ENCODE peak calls at places on chromosomes 16 and 17, in seven cellular contexts. One of them, this sample, is unnamed.

GRCh38 chr16:29705030-29705429 is 26.1 kb downstream of the QPRT start:
- DNase-seq in H9: no peak
- DNase-seq in IMR-90: no peak
- DNase-seq in mesenchymal stem cell: no peak
- DNase-seq in mesendoderm: no peak
- DNase-seq in H1: no peak
- DNase-seq in trophoblast cell: no peak
- DNase-seq in this sample: no peak

GRCh38 chr17:62778990-62779681 is 29.0 kb downstream of the MARCHF10 start:
- DNase-seq in H9: peak; percentile 63
- DNase-seq in IMR-90: peak; percentile 98
- DNase-seq in mesenchymal stem cell: peak; percentile 95
- DNase-seq in mesendoderm: no peak
- DNase-seq in H1: no peak
- DNase-seq in trophoblast cell: peak; percentile 97
- DNase-seq in this sample: no peak

GRCh38 chr16:23206986-23207385 is 24.4 kb downstream of the SCNN1G start:
- DNase-seq in H9: no peak
- DNase-seq in IMR-90: no peak
- DNase-seq in mesenchymal stem cell: no peak
- DNase-seq in mesendoderm: no peak
- DNase-seq in H1: no peak
- DNase-seq in trophoblast cell: peak; percentile 15
- DNase-seq in this sample: no peak

GRCh38 chr17:20010886-20011402 is 1.8 kb downstream of the SPECC1 start:
- DNase-seq in H9: no peak
- DNase-seq in IMR-90: no peak
- DNase-seq in mesenchymal stem cell: no peak
- DNase-seq in mesendoderm: no peak
- DNase-seq in H1: no peak
- DNase-seq in trophoblast cell: no peak
- DNase-seq in this sample: no peak

GRCh38 chr17:71503710-71504471 is 616.9 kb upstream of the SOX9 start:
- DNase-seq in H9: no peak
- DNase-seq in IMR-90: no peak
- DNase-seq in mesenchymal stem cell: no peak
- DNase-seq in mesendoderm: peak; percentile 52
- DNase-seq in H1: no peak
- DNase-seq in trophoblast cell: no peak
- DNase-seq in this sample: no peak

GRCh38 chr17:75723201-75723930 is 2.1 kb downstream of the ITGB4 start:
- DNase-seq in H9: no peak
- DNase-seq in IMR-90: no peak
- DNase-seq in mesenchymal stem cell: no peak
- DNase-seq in mesendoderm: no peak
- DNase-seq in H1: no peak
- DNase-seq in trophoblast cell: peak; percentile 98
- DNase-seq in this sample: no peak

GRCh38 chr17:27535178-27535928 is 79.1 kb downstream of the KSR1 start:
- DNase-seq in H9: no peak
- DNase-seq in IMR-90: peak; percentile 44
- DNase-seq in mesenchymal stem cell: peak; percentile 59
- DNase-seq in mesendoderm: peak; percentile 44
- DNase-seq in H1: no peak
- DNase-seq in trophoblast cell: peak; percentile 61
- DNase-seq in this sample: no peak

GRCh38 chr16:84239186-84239790 is 524 bp downstream of the KCNG4 start:
- DNase-seq in H9: no peak
- DNase-seq in IMR-90: peak; percentile 4
- DNase-seq in mesenchymal stem cell: no peak
- DNase-seq in mesendoderm: no peak
- DNase-seq in H1: no peak
- DNase-seq in trophoblast cell: no peak
- DNase-seq in this sample: no peak

GRCh38 chr16:50204426-50205108 is 51.5 kb downstream of the TENT4B start:
- DNase-seq in H9: no peak
- DNase-seq in IMR-90: no peak
- DNase-seq in mesenchymal stem cell: peak; percentile 42
- DNase-seq in mesendoderm: no peak
- DNase-seq in H1: no peak
- DNase-seq in trophoblast cell: peak; percentile 36
- DNase-seq in this sample: no peak

GRCh38 chr16:83403751-83404150 is 404.0 kb upstream of the HSBP1 start:
- DNase-seq in H9: no peak
- DNase-seq in IMR-90: peak; percentile 85
- DNase-seq in mesenchymal stem cell: no peak
- DNase-seq in mesendoderm: no peak
- DNase-seq in H1: no peak
- DNase-seq in trophoblast cell: no peak
- DNase-seq in this sample: no peak

GRCh38 chr17:77141846-77142449 is 1.2 kb downstream of the SEC14L1 start:
- DNase-seq in H9: no peak
- DNase-seq in IMR-90: no peak
- DNase-seq in mesenchymal stem cell: peak; percentile 50
- DNase-seq in mesendoderm: no peak
- DNase-seq in H1: no peak
- DNase-seq in trophoblast cell: peak; percentile 89
- DNase-seq in this sample: no peak

GRCh38 chr17:76670708-76671122 is 27.2 kb upstream of the ST6GALNAC1 start:
- DNase-seq in H9: no peak
- DNase-seq in IMR-90: no peak
- DNase-seq in mesenchymal stem cell: no peak
- DNase-seq in mesendoderm: no peak
- DNase-seq in H1: no peak
- DNase-seq in trophoblast cell: no peak
- DNase-seq in this sample: no peak

GRCh38 chr17:59451706-59452105 is 113.7 kb upstream of the DHX40 start:
- DNase-seq in H9: peak; percentile 46
- DNase-seq in IMR-90: peak; percentile 77
- DNase-seq in mesenchymal stem cell: peak; percentile 69
- DNase-seq in mesendoderm: peak; percentile 62
- DNase-seq in H1: no peak
- DNase-seq in trophoblast cell: peak; percentile 92
- DNase-seq in this sample: no peak

GRCh38 chr17:43860927-43861622 is 14.1 kb downstream of the CD300LG start:
- DNase-seq in H9: no peak
- DNase-seq in IMR-90: no peak
- DNase-seq in mesenchymal stem cell: no peak
- DNase-seq in mesendoderm: no peak
- DNase-seq in H1: no peak
- DNase-seq in trophoblast cell: no peak
- DNase-seq in this sample: no peak

GRCh38 chr17:13589658-13590057 is 12.1 kb downstream of the HS3ST3A1 start:
- DNase-seq in H9: no peak
- DNase-seq in IMR-90: no peak
- DNase-seq in mesenchymal stem cell: no peak
- DNase-seq in mesendoderm: no peak
- DNase-seq in H1: no peak
- DNase-seq in trophoblast cell: peak; percentile 51
- DNase-seq in this sample: no peak

GRCh38 chr16:51818342-51818944 is 667.4 kb upstream of the SALL1 start:
- DNase-seq in H9: peak; percentile 64
- DNase-seq in IMR-90: peak; percentile 73
- DNase-seq in mesenchymal stem cell: peak; percentile 49
- DNase-seq in mesendoderm: peak; percentile 70
- DNase-seq in H1: peak; percentile 89
- DNase-seq in trophoblast cell: peak; percentile 11
- DNase-seq in this sample: peak; percentile 52

GRCh38 chr17:55730380-55730779 is 7.7 kb upstream of the TMEM100 start:
- DNase-seq in H9: no peak
- DNase-seq in IMR-90: no peak
- DNase-seq in mesenchymal stem cell: no peak
- DNase-seq in mesendoderm: no peak
- DNase-seq in H1: no peak
- DNase-seq in trophoblast cell: no peak
- DNase-seq in this sample: no peak

GRCh38 chr16:61277849-61278248 is 758.4 kb downstream of the CDH8 start:
- DNase-seq in H9: no peak
- DNase-seq in IMR-90: no peak
- DNase-seq in mesenchymal stem cell: no peak
- DNase-seq in mesendoderm: no peak
- DNase-seq in H1: no peak
- DNase-seq in trophoblast cell: no peak
- DNase-seq in this sample: no peak

GRCh38 chr17:17822189-17822978 is 14.4 kb downstream of the SREBF1 start:
- DNase-seq in H9: no peak
- DNase-seq in IMR-90: peak; percentile 87
- DNase-seq in mesenchymal stem cell: peak; percentile 59
- DNase-seq in mesendoderm: no peak
- DNase-seq in H1: no peak
- DNase-seq in trophoblast cell: no peak
- DNase-seq in this sample: no peak

GRCh38 chr16:3187798-3188674 is at the start of gene OR1F1:
- DNase-seq in H9: peak; percentile 76
- DNase-seq in IMR-90: peak; percentile 80
- DNase-seq in mesenchymal stem cell: peak; percentile 72
- DNase-seq in mesendoderm: peak; percentile 88
- DNase-seq in H1: peak; percentile 83
- DNase-seq in trophoblast cell: peak; percentile 73
- DNase-seq in this sample: no peak

GRCh38 chr16:23013484-23013883 is 135.8 kb downstream of the USP31 start:
- DNase-seq in H9: no peak
- DNase-seq in IMR-90: peak; percentile 3
- DNase-seq in mesenchymal stem cell: no peak
- DNase-seq in mesendoderm: peak; percentile 47
- DNase-seq in H1: peak; percentile 46
- DNase-seq in trophoblast cell: no peak
- DNase-seq in this sample: no peak

GRCh38 chr16:31451681-31452351 is 7.5 kb upstream of the ARMC5 start:
- DNase-seq in H9: peak; percentile 74
- DNase-seq in IMR-90: peak; percentile 80
- DNase-seq in mesenchymal stem cell: peak; percentile 84
- DNase-seq in mesendoderm: peak; percentile 94
- DNase-seq in H1: no peak
- DNase-seq in trophoblast cell: peak; percentile 68
- DNase-seq in this sample: no peak

DNA sequence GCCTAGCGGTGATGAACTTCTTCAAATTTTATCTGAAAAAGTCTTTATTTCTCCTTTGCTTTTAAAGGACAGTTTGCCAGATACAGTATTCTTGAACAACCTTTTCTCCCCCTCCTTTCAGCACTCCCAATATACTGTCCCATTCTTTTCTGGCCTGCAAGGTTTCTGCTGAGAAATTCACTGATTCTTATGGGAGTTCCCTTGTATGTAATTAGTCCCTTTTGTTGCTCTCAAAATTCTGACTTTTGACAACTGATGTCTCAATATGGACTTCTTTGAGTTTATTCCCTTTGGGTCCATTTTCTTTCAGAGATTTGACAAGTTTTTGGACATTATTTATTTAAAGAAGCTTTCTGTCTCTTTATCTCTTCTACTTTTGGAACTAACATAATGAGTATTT is 39.4 kb downstream of the SDR42E1 start:
- DNase-seq in H9: no peak
- DNase-seq in IMR-90: no peak
- DNase-seq in mesenchymal stem cell: no peak
- DNase-seq in mesendoderm: no peak
- DNase-seq in H1: no peak
- DNase-seq in trophoblast cell: no peak
- DNase-seq in this sample: no peak
- H3K23ac ChIP-seq in H9: no peak overlapping the region
- H3K23ac ChIP-seq in IMR-90: no peak overlapping the region
- H3K23ac ChIP-seq in mesenchymal stem cell: no peak overlapping the region
- H3K23ac ChIP-seq in mesendoderm: no peak overlapping the region
- H3K23ac ChIP-seq in H1: no peak overlapping the region
- H3K23ac ChIP-seq in trophoblast cell: no peak overlapping the region
- H3K23ac ChIP-seq in this sample: no peak overlapping the region

GRCh38 chr17:57938061-57938502 is 17.1 kb downstream of the CUEDC1 start:
- DNase-seq in H9: no peak
- DNase-seq in IMR-90: no peak
- DNase-seq in mesenchymal stem cell: no peak
- DNase-seq in mesendoderm: no peak
- DNase-seq in H1: no peak
- DNase-seq in trophoblast cell: no peak
- DNase-seq in this sample: no peak
- H3K27ac ChIP-seq in H9: no peak overlapping the region
- H3K27ac ChIP-seq in IMR-90: no peak overlapping the region
- H3K27ac ChIP-seq in mesenchymal stem cell: no peak overlapping the region
- H3K27ac ChIP-seq in mesendoderm: no peak overlapping the region
- H3K27ac ChIP-seq in H1: no peak overlapping the region
- H3K27ac ChIP-seq in trophoblast cell: no peak overlapping the region
- H3K27ac ChIP-seq in this sample: no peak overlapping the region

GRCh38 chr17:64129765-64130558 is at the start of gene ERN1:
- DNase-seq in H9: peak; percentile 96
- DNase-seq in IMR-90: peak; percentile 91
- DNase-seq in mesenchymal stem cell: peak; percentile 95
- DNase-seq in mesendoderm: peak; percentile 92
- DNase-seq in H1: peak; percentile 91
- DNase-seq in trophoblast cell: peak; percentile 86
- DNase-seq in this sample: peak; percentile 92
- H3K23ac ChIP-seq in H9: no peak within 1 kb of the TSS
- H3K23ac ChIP-seq in IMR-90: peak within 1 kb of the TSS; percentile 88
- H3K23ac ChIP-seq in mesenchymal stem cell: peak within 1 kb of the TSS; percentile 89
- H3K23ac ChIP-seq in mesendoderm: peak within 1 kb of the TSS; percentile 57
- H3K23ac ChIP-seq in H1: no peak within 1 kb of the TSS
- H3K23ac ChIP-seq in trophoblast cell: no peak within 1 kb of the TSS
- H3K23ac ChIP-seq in this sample: peak within 1 kb of the TSS; percentile 98

DNA sequence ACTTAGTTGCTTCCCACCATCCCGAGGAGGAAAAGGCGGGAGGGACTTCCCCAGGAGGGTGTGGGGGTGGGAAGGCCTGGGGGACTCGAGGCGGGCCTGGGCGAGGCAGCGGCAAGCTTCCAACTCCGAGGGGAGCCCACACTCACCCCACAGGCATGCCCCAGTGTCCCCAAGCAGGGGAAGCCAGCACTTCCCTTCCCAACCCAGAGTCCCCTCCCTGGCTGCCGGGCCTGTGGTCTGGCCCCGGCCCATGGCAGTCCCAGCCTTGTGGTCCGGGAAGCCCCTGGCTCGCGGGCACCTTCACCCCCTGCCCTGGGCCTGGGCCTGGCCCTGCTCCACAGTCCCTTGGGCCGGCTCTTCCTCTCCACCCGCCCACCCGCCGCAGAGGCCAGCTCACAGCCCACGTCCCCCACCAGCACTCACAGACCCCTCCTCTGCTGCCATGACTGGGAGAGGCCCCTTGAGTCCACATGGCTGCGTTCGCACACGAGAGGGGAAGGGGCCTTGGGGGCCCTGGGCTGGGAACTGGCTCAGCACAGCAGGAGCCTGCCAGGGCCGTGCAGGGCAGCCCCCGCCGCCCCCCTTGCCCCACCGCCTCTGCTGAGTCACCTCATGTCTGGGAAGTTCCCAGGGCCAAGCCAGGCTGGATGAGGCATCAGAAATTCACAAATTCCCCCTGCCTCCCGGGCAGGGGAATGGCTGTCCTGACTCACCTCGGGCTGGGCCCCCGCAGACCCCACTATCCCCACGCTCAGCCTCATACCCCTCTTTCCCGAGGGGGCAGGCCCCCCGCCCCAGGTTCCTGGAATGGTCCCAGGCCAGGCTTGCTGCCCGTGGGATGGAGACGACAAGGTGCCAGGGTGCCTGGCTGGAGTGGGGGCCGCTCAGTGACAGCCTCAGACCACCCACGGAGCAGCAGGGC is 27.8 kb downstream of the BAHCC1 start:
- DNase-seq in H9: peak; percentile 69
- DNase-seq in IMR-90: peak; percentile 96
- DNase-seq in mesenchymal stem cell: peak; percentile 98
- DNase-seq in mesendoderm: peak; percentile 83
- DNase-seq in H1: no peak
- DNase-seq in trophoblast cell: peak; percentile 43
- DNase-seq in this sample: no peak
- H3K27ac ChIP-seq in H9: no peak overlapping the region
- H3K27ac ChIP-seq in IMR-90: peak overlapping the region; percentile 98
- H3K27ac ChIP-seq in mesenchymal stem cell: peak overlapping the region; percentile 88
- H3K27ac ChIP-seq in mesendoderm: peak overlapping the region; percentile 53
- H3K27ac ChIP-seq in H1: no peak overlapping the region
- H3K27ac ChIP-seq in trophoblast cell: peak overlapping the region; percentile 36
- H3K27ac ChIP-seq in this sample: peak overlapping the region; percentile 43

GRCh38 chr16:13680021-13680672 is 239.8 kb upstream of the ERCC4 start:
- DNase-seq in H9: no peak
- DNase-seq in IMR-90: no peak
- DNase-seq in mesenchymal stem cell: no peak
- DNase-seq in mesendoderm: peak; percentile 40
- DNase-seq in H1: no peak
- DNase-seq in trophoblast cell: no peak
- DNase-seq in this sample: no peak
- H3K23ac ChIP-seq in H9: no peak overlapping the region
- H3K23ac ChIP-seq in IMR-90: no peak overlapping the region
- H3K23ac ChIP-seq in mesenchymal stem cell: no peak overlapping the region
- H3K23ac ChIP-seq in mesendoderm: no peak overlapping the region
- H3K23ac ChIP-seq in H1: no peak overlapping the region
- H3K23ac ChIP-seq in trophoblast cell: no peak overlapping the region
- H3K23ac ChIP-seq in this sample: no peak overlapping the region